ENCODE peak calls at places on chromosomes 2 and 18, in seven cellular contexts. F, L, W, J, Y, N and E are unnamed samples.

GRCh38 chr18:70371085-70371735 is 82.4 kb downstream of the SOCS6 start:
- DNase-seq in N (no peak), J (no peak), L (no peak), W (no peak), F (no peak), Y (no peak), E (no peak)

GRCh38 chr2:220533485-220533884 is 906.1 kb downstream of the SLC4A3 start:
- DNase-seq in Y (no peak), W (peak), L (no peak), F (no peak), J (peak), N (no peak), E (no peak)

GRCh38 chr2:121567957-121568409 is 37.3 kb downstream of the RNU4ATAC start:
- DNase-seq in N (no peak), J (no peak), L (no peak), F (no peak), Y (no peak), W (no peak), E (no peak)

GRCh38 chr2:53473762-53474161 is 293.8 kb upstream of the CHAC2 start:
- DNase-seq in Y (no peak), N (no peak), J (no peak), F (no peak), W (no peak), L (no peak), E (no peak)

GRCh38 chr2:168246483-168247340 is 683 bp downstream of the STK39 start:
- DNase-seq in W (no peak), N (peak), F (peak), J (peak), Y (peak), L (peak), E (no peak)

GRCh38 chr2:235849489-235849888 is 318.7 kb downstream of the GBX2 start:
- DNase-seq in Y (no peak), F (no peak), W (no peak), J (no peak), L (no peak), N (no peak), E (no peak)

GRCh38 chr2:148552675-148553331 is 91.7 kb upstream of the EPC2 start:
- DNase-seq in W (no peak), L (peak), Y (peak), J (no peak), F (peak), N (no peak), E (no peak)

GRCh38 chr2:215283221-215283620 is 28.6 kb upstream of the ATIC start:
- DNase-seq in L (no peak), N (no peak), F (no peak), W (no peak), Y (no peak), J (no peak), E (no peak)

GRCh38 chr18:24414349-24415003 is 12.0 kb upstream of the IMPACT start:
- DNase-seq in N (no peak), J (no peak), F (no peak), W (no peak), L (no peak), Y (no peak), E (no peak)

GRCh38 chr2:196336715-196337617 is 165.6 kb upstream of the STK17B start:
- DNase-seq in W (no peak), F (no peak), J (no peak), Y (peak), L (no peak), N (no peak), E (no peak)

GRCh38 chr2:234979204-234980167 is 27.7 kb downstream of the SH3BP4 start:
- DNase-seq in J (no peak), Y (peak), N (no peak), W (no peak), L (no peak), F (no peak), E (peak)

GRCh38 chr2:85577386-85578242 is at the start of gene VAMP8:
- DNase-seq in Y (peak), J (no peak), N (peak), F (peak), L (no peak), W (no peak), E (no peak)

GRCh38 chr2:29270606-29271005 is 155.4 kb downstream of the CLIP4 start:
- DNase-seq in W (no peak), L (no peak), N (no peak), J (no peak), F (no peak), Y (no peak), E (no peak)

GRCh38 chr2:2000018-2000733 is 255.9 kb upstream of the PXDN start:
- DNase-seq in F (no peak), Y (no peak), L (no peak), J (no peak), W (no peak), N (no peak), E (no peak)

GRCh38 chr2:236167297-236168109 is 683 bp downstream of the GBX2 start:
- DNase-seq in F (no peak), L (peak), J (peak), N (no peak), W (no peak), Y (peak), E (no peak)

GRCh38 chr2:230457073-230457768 is 41.2 kb downstream of the SP100 start:
- DNase-seq in F (no peak), N (no peak), W (no peak), Y (no peak), L (no peak), J (no peak), E (no peak)

GRCh38 chr2:234437642-234438321 is 59.1 kb downstream of the ARL4C start:
- DNase-seq in N (no peak), W (no peak), J (no peak), L (peak), Y (peak), F (no peak), E (no peak)

GRCh38 chr2:102154364-102154763 is 11.8 kb downstream of the IL1R1 start:
- DNase-seq in L (no peak), N (no peak), F (no peak), Y (no peak), W (no peak), J (no peak), E (no peak)

GRCh38 chr2:16429002-16429401 is 236.6 kb downstream of the CYRIA start:
- DNase-seq in L (no peak), N (no peak), J (no peak), Y (no peak), F (no peak), W (no peak), E (no peak)

GRCh38 chr18:72866901-72867701 is 686 bp downstream of the NETO1 start:
- DNase-seq in L (no peak), Y (peak), J (peak), W (no peak), N (no peak), F (no peak), E (no peak)

GRCh38 chr18:23053756-23054457 is 81.4 kb upstream of the CABLES1 start:
- DNase-seq in F (no peak), W (no peak), J (peak), Y (peak), N (no peak), L (peak), E (peak)

GRCh38 chr2:159285929-159286708 is at the start of gene WDSUB1:
- DNase-seq in J (peak), W (peak), F (peak), Y (peak), N (no peak), L (peak), E (no peak)

GRCh38 chr2:197121756-197122385 is 188.7 kb downstream of the ANKRD44 start:
- DNase-seq in N (no peak), J (no peak), F (no peak), Y (no peak), W (no peak), L (no peak), E (no peak)

GRCh38 chr2:649461-650342 is 27.5 kb downstream of the TMEM18 start:
- DNase-seq in W (no peak), N (no peak), F (no peak), J (peak), L (no peak), Y (no peak), E (no peak)

GRCh38 chr18:26804474-26804873 is 61.0 kb downstream of the AQP4 start:
- DNase-seq in W (no peak), L (no peak), F (no peak), J (peak), Y (no peak), N (no peak), E (no peak)

GRCh38 chr2:217371681-217372297 is 511.9 kb upstream of the TNP1 start:
- DNase-seq in W (no peak), L (no peak), Y (no peak), J (peak), N (no peak), F (no peak), E (no peak)

GRCh38 chr2:10527585-10527984 is 79.5 kb upstream of the ODC1 start:
- DNase-seq in N (no peak), F (no peak), J (no peak), Y (no peak), L (no peak), W (no peak), E (no peak)

GRCh38 chr2:148888003-148888501 is 13.0 kb downstream of the KIF5C start:
- DNase-seq in Y (no peak), L (peak), N (no peak), W (no peak), F (no peak), J (peak), E (no peak)

GRCh38 chr2:130336877-130337734 is 5.6 kb upstream of the IMP4 start:
- DNase-seq in N (no peak), W (no peak), F (no peak), Y (peak), J (peak), L (peak), E (no peak)

GRCh38 chr2:29544917-29545316 is 376.5 kb downstream of the ALK start:
- DNase-seq in W (no peak), L (no peak), J (peak), N (no peak), F (no peak), Y (no peak), E (no peak)